ENCODE peak calls at places on chromosomes 4 and X, in seven cellular contexts. X is stimulated activated CD4-positive, alpha-beta T cell treated with anti-CD3 and anti-CD28 coated beads, Interleukin-4, amount 100 ng/mL, for 48 hours; Z is mucosa of descending colon; H is PC-3; V is smooth muscle cell of the brain vasculature; M is NCI-H1105; B is epithelial cell of esophagus. R is an unnamed sample.

GRCh38 chrX:142036111-142036510 is 132.4 kb downstream of the MAGEC1 start:
- DNase-seq in X (no peak), M (no peak), H (peak), V (no peak), Z (no peak), B (peak), R (no peak)

GRCh38 chr4:4694296-4694772 is 152.5 kb upstream of the STX18 start:
- DNase-seq in H (no peak), V (peak), Z (no peak), B (no peak), X (no peak), M (no peak), R (no peak)

GRCh38 chrX:53255738-53256191 is 25.6 kb downstream of the IQSEC2 start:
- DNase-seq in X (no peak), B (no peak), Z (no peak), V (no peak), M (no peak), H (no peak), R (no peak)

GRCh38 chr4:107619065-107619464 is 101.0 kb downstream of the PAPSS1 start:
- DNase-seq in B (no peak), H (no peak), V (no peak), M (no peak), X (no peak), Z (no peak), R (no peak)

GRCh38 chr4:149534779-149535178 is 280.9 kb downstream of the IQCM start:
- DNase-seq in Z (no peak), V (no peak), H (no peak), X (no peak), B (no peak), M (no peak), R (no peak)

GRCh38 chrX:26138043-26138442 is at the start of gene MAGEB18:
- DNase-seq in B (no peak), M (no peak), X (no peak), V (no peak), Z (no peak), H (no peak), R (no peak)

GRCh38 chrX:40511258-40511657 is 69.5 kb upstream of the ATP6AP2 start:
- DNase-seq in M (no peak), H (no peak), Z (no peak), B (no peak), X (no peak), V (no peak), R (no peak)

GRCh38 chr4:152369903-152370296 is 166.0 kb downstream of the FBXW7 start:
- DNase-seq in V (no peak), B (no peak), Z (no peak), M (no peak), X (no peak), H (peak), R (no peak)

GRCh38 chr4:158211288-158211687 is 1.0 kb downstream of the TMEM144 start:
- DNase-seq in X (no peak), H (no peak), M (no peak), Z (peak), B (peak), V (no peak), R (no peak)

GRCh38 chrX:77347572-77347971 is 99.6 kb upstream of the FGF16 start:
- DNase-seq in B (peak), H (peak), Z (no peak), X (no peak), V (no peak), M (no peak), R (no peak)

GRCh38 chr4:127406187-127406586 is 226.6 kb upstream of the INTU start:
- DNase-seq in Z (no peak), M (no peak), H (no peak), V (no peak), B (no peak), X (no peak), R (no peak)

GRCh38 chr4:102678107-102678506 is 82.7 kb downstream of the MANBA start:
- DNase-seq in H (no peak), Z (no peak), B (peak), V (no peak), M (no peak), X (no peak), R (no peak)

GRCh38 chr4:57154191-57154590 is 44.0 kb upstream of the IGFBP7 start:
- DNase-seq in V (no peak), H (no peak), M (no peak), Z (no peak), B (peak), X (no peak), R (no peak)

GRCh38 chr4:144709793-144710525 is 64.0 kb downstream of the HHIP start:
- DNase-seq in H (peak), X (no peak), V (no peak), M (no peak), Z (no peak), B (peak), R (no peak)

GRCh38 chrX:26914232-26914631 is 548.9 kb downstream of the PPP4R3C start:
- DNase-seq in V (no peak), M (no peak), H (no peak), B (no peak), Z (no peak), X (no peak), R (no peak)

GRCh38 chr4:140857111-140857510 is 100.9 kb upstream of the TBC1D9 start:
- DNase-seq in B (peak), H (no peak), Z (no peak), X (no peak), M (no peak), V (no peak), R (no peak)

GRCh38 chr4:76301068-76301774 is 5.3 kb upstream of the STBD1 start:
- DNase-seq in Z (no peak), M (no peak), X (peak), V (peak), B (peak), H (peak), R (no peak)

GRCh38 chr4:10371869-10372471 is 85.3 kb downstream of the ZNF518B start:
- DNase-seq in H (no peak), V (no peak), X (no peak), M (no peak), Z (no peak), B (peak), R (no peak)

GRCh38 chr4:91851456-91851855 is 452.3 kb upstream of the GRID2 start:
- DNase-seq in B (no peak), V (no peak), H (no peak), M (no peak), X (no peak), Z (no peak), R (no peak)

GRCh38 chr4:181752516-181752915 is 490.7 kb upstream of the TENM3 start:
- DNase-seq in B (no peak), V (peak), H (no peak), X (no peak), M (no peak), Z (no peak), R (no peak)

GRCh38 chrX:108397627-108398392 is 40.4 kb downstream of the COL4A6 start:
- DNase-seq in H (peak), V (no peak), M (no peak), Z (no peak), B (peak), X (no peak), R (no peak)

GRCh38 chrX:144730486-144730885 is 516.8 kb upstream of the SPANXN1 start:
- DNase-seq in B (no peak), Z (no peak), V (no peak), H (peak), M (no peak), X (no peak), R (no peak)

GRCh38 chr4:125440814-125441213 is 126.1 kb downstream of the FAT4 start:
- DNase-seq in V (no peak), B (no peak), Z (no peak), X (no peak), M (no peak), H (no peak), R (no peak)

GRCh38 chrX:13684361-13684760 is 4.6 kb upstream of the RAB9A start:
- DNase-seq in Z (no peak), H (no peak), X (no peak), B (no peak), V (no peak), M (no peak), R (no peak)

GRCh38 chrX:144006811-144007210 is 122.9 kb downstream of the UBE2NL start:
- DNase-seq in H (peak), M (no peak), X (no peak), Z (no peak), B (peak), V (no peak), R (no peak)